ENCODE peak calls at places on chromosomes 3 and 15, in nine cellular contexts. K is fibroblast of lung, P is SJCRH30, L is right lobe of liver, N is ovary, D is right cardiac atrium, E is heart left ventricle, W is spleen, Z is GM23248. Y is an unnamed sample.

GRCh38 chr3:186220886-186221285 is 112.0 kb upstream of the ETV5 start:
- DNase-seq in K (peak; percentile 34), D (no peak), P (peak; percentile 29), Z (peak; percentile 8), E (no peak), L (no peak), W (no peak), N (no peak), Y (peak; percentile 59)

GRCh38 chr15:29471757-29472156 is 202.1 kb upstream of the NSMCE3 start:
- DNase-seq in K (no peak), W (no peak), L (no peak), E (no peak), N (no peak), D (no peak), Z (no peak), P (no peak), Y (no peak)

GRCh38 chr15:91946914-91947313 is 93.4 kb downstream of the SLCO3A1 start:
- DNase-seq in D (no peak), E (no peak), W (no peak), P (no peak), L (no peak), K (no peak), Z (no peak), N (no peak), Y (no peak)

GRCh38 chr3:195056506-195056905 is 214.5 kb downstream of the XXYLT1 start:
- DNase-seq in D (no peak), E (peak; percentile 14), L (no peak), Z (no peak), N (no peak), W (no peak), K (no peak), P (no peak), Y (no peak)

GRCh38 chr3:134291300-134292254 is 40.9 kb upstream of the RYK start:
- DNase-seq in D (peak; percentile 86), L (peak; percentile 29), P (no peak), Z (peak; percentile 92), W (no peak), E (peak; percentile 77), N (peak; percentile 95), K (peak; percentile 93), Y (peak; percentile 30)

GRCh38 chr3:163890661-163891060 is 1187.6 kb downstream of the SI start:
- DNase-seq in K (no peak), Z (no peak), W (no peak), L (no peak), D (no peak), N (no peak), E (no peak), P (no peak), Y (no peak)

GRCh38 chr3:105979961-105980360 is 111.1 kb upstream of the CBLB start:
- DNase-seq in L (no peak), K (no peak), N (no peak), P (no peak), W (no peak), D (no peak), Z (no peak), E (no peak), Y (no peak)

GRCh38 chr15:87871130-87871737 is 385.3 kb downstream of the NTRK3 start:
- DNase-seq in N (no peak), L (no peak), D (no peak), K (peak; percentile 14), Z (peak; percentile 83), E (no peak), P (no peak), W (no peak), Y (no peak)

GRCh38 chr3:12758025-12758830 is 831 bp downstream of the TMEM40 start:
- DNase-seq in N (peak; percentile 43), D (peak; percentile 82), P (peak; percentile 31), Z (peak; percentile 83), W (no peak), K (peak; percentile 83), L (peak; percentile 34), E (peak; percentile 69), Y (no peak)

GRCh38 chr3:110995461-110996226 is 76.0 kb upstream of the NECTIN3 start:
- DNase-seq in P (peak; percentile 76), K (peak; percentile 27), D (no peak), L (no peak), Z (peak; percentile 79), E (no peak), W (no peak), N (no peak), Y (no peak)

GRCh38 chr15:40345867-40346578 is 4.8 kb upstream of the PHGR1 start:
- DNase-seq in L (no peak), E (peak; percentile 33), Z (no peak), N (no peak), P (no peak), K (no peak), W (no peak), D (peak; percentile 35), Y (no peak)

GRCh38 chr3:184656991-184657669 is 54.7 kb downstream of the MAGEF1 start:
- DNase-seq in K (no peak), W (no peak), N (no peak), Z (peak; percentile 32), L (no peak), E (no peak), P (peak; percentile 92), D (peak; percentile 7), Y (no peak)

GRCh38 chr15:97023131-97023844 is 692.8 kb downstream of the NR2F2 start:
- DNase-seq in L (no peak), Z (peak; percentile 0), N (no peak), D (no peak), P (no peak), E (no peak), W (no peak), K (peak; percentile 93), Y (no peak)

GRCh38 chr15:60396964-60397771 is 618 bp downstream of the ANXA2 start:
- DNase-seq in D (peak; percentile 85), E (peak; percentile 80), P (peak; percentile 82), L (peak; percentile 55), Z (peak; percentile 95), N (peak; percentile 40), W (peak; percentile 85), K (peak; percentile 71), Y (peak; percentile 67)
- H3K4me1 ChIP-seq in D (peaks cover 13% of the 10 kb centered on the region), E (peaks cover 43% of the 10 kb centered on the region), P (peaks cover 55% of the 10 kb centered on the region), L (no peaks in the 10 kb centered on the region), Z (peaks cover 44% of the 10 kb centered on the region), N (peaks cover 12% of the 10 kb centered on the region), W (peaks cover 67% of the 10 kb centered on the region), K (peaks cover 41% of the 10 kb centered on the region), Y (peaks cover 23% of the 10 kb centered on the region)

GRCh38 chr15:78110916-78111475 is 18.6 kb downstream of the SH2D7 start:
- DNase-seq in K (no peak), Z (no peak), D (no peak), E (no peak), P (no peak), W (peak; percentile 59), L (peak; percentile 12), N (no peak), Y (no peak)

GRCh38 chr15:78110096-78110495 is 17.7 kb downstream of the SH2D7 start:
- DNase-seq in W (peak; percentile 64), L (peak; percentile 15), D (no peak), Z (no peak), K (no peak), E (no peak), N (no peak), P (no peak), Y (no peak)

GRCh38 chr15:78107471-78107870 is 15.1 kb downstream of the SH2D7 start:
- DNase-seq in D (no peak), L (peak; percentile 14), K (no peak), W (peak; percentile 73), N (no peak), E (no peak), P (no peak), Z (no peak), Y (no peak)

GRCh38 chr15:78109156-78109555 is 16.8 kb downstream of the SH2D7 start:
- DNase-seq in L (peak; percentile 14), D (no peak), W (no peak), N (no peak), Z (no peak), E (no peak), K (no peak), P (no peak), Y (no peak)

GRCh38 chr15:78108300-78109084 is 16.1 kb downstream of the SH2D7 start:
- DNase-seq in E (peak; percentile 93), W (peak; percentile 96), L (peak; percentile 89), D (peak; percentile 93), N (peak; percentile 80), P (peak; percentile 95), K (peak; percentile 87), Z (peak; percentile 94), Y (peak; percentile 77)
- H3K4me1 ChIP-seq in E (no peaks in the 10 kb centered on the region), W (peaks cover 42% of the 10 kb centered on the region), L (no peaks in the 10 kb centered on the region), D (no peaks in the 10 kb centered on the region), N (no peaks in the 10 kb centered on the region), P (peaks cover 28% of the 10 kb centered on the region), K (peaks cover 3% of the 10 kb centered on the region), Z (no peaks in the 10 kb centered on the region), Y (no peaks in the 10 kb centered on the region)

GRCh38 chr3:55165278-55165677 is 237.4 kb upstream of the LRTM1 start:
- DNase-seq in E (no peak), L (no peak), K (peak; percentile 60), W (no peak), Z (peak; percentile 42), P (peak; percentile 33), D (no peak), N (no peak), Y (no peak)
- H3K4me1 ChIP-seq in E (peaks cover 5% of the 10 kb centered on the region), L (no peaks in the 10 kb centered on the region), K (peaks cover 59% of the 10 kb centered on the region), W (no peaks in the 10 kb centered on the region), Z (peaks cover 79% of the 10 kb centered on the region), P (peaks cover 52% of the 10 kb centered on the region), D (no peaks in the 10 kb centered on the region), N (peaks cover 3% of the 10 kb centered on the region), Y (no peaks in the 10 kb centered on the region)

DNA sequence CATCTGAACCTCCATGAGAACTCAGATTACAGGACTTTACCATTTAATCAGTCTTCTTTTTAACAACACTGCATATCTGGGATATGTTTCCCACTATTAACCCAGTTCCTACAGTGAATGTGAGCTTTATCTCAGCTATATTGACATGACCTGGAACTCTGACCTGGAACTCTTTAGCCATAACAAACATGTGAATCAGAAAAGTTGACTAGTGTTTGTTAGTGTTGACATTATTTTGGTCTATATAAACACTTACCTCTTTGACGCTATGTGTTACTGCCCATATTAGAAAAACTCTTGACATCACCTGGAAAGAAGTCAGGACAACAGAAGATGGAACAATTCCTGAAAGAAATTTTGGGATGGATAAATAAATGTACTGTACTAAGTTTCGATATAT is 56.7 kb downstream of the HACD2 start:
- DNase-seq in Z (no peak), N (no peak), E (no peak), W (no peak), P (no peak), D (no peak), K (no peak), L (no peak), Y (no peak)
- H3K4me1 ChIP-seq in Z (no peaks in the 10 kb centered on the region), N (no peaks in the 10 kb centered on the region), E (peaks cover 6% of the 10 kb centered on the region), W (peaks cover 14% of the 10 kb centered on the region), P (no peaks in the 10 kb centered on the region), D (peaks cover 4% of the 10 kb centered on the region), K (no peaks in the 10 kb centered on the region), L (no peaks in the 10 kb centered on the region), Y (no peaks in the 10 kb centered on the region)

DNA sequence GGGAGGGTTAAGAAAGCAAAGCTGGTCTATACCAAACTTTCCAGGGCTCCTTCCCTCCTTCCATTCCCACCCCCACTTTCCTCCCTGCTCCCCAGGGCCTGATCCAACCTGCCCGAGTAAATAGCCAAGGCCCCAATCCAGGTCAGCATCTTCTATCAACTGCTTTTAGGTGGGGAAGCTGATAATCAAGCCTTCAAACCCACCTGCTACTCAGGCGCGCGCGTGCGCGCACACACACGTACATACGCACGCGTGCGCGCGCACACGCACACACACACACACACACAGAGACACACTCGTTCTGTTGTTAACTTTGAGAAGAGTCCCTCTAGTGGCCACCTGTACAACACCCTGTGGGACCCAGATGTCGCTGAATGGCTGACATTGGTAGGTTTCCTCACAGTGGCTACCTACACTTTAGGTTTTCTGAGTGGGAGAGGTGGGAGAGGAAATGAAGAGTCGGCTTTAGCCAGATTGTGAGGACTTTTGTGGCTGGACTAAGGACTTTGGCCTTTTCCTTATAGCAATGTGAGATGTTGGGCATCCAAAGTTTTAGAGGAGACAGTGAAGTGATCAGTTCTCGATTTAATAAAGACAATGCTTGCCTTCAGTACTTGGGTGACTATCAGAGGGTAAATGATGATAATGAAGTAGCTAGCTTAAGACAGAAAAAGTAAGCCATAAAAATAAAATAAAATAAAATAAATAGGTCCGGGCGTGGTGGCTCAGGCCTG is 179.9 kb upstream of the C2CD4B start:
- DNase-seq in Z (peak; percentile 41), W (peak; percentile 80), K (peak; percentile 57), E (peak; percentile 65), D (no peak), L (peak; percentile 62), P (peak; percentile 48), N (no peak), Y (peak; percentile 82)
- H3K4me1 ChIP-seq in Z (no peaks in the 10 kb centered on the region), W (no peaks in the 10 kb centered on the region), K (no peaks in the 10 kb centered on the region), E (no peaks in the 10 kb centered on the region), D (no peaks in the 10 kb centered on the region), L (no peaks in the 10 kb centered on the region), P (no peaks in the 10 kb centered on the region), N (no peaks in the 10 kb centered on the region), Y (no peaks in the 10 kb centered on the region)

Y was measured in pancreas.